ENCODE peak calls at places on chromosomes 3 and 15, in eight cellular contexts. I, S, E, Z, M, H, C and T are unnamed samples.

GRCh38 chr3:56796202-56796601 is 5.5 kb downstream of the ARHGEF3 start:
- DNase-seq in H (peak; percentile 14), S (no peak), I (no peak), E (no peak), M (no peak), Z (no peak), C (no peak), T (no peak)

GRCh38 chr3:13865581-13866405 is 14.1 kb downstream of the WNT7A start:
- DNase-seq in C (no peak), M (peak; percentile 7), H (no peak), I (no peak), E (no peak), S (no peak), Z (peak; percentile 7), T (no peak)

GRCh38 chr3:134364936-134365765 is 9.1 kb downstream of the AMOTL2 start:
- DNase-seq in M (no peak), Z (no peak), H (peak; percentile 58), C (no peak), I (no peak), S (no peak), E (no peak), T (no peak)

GRCh38 chr3:13871791-13872190 is 8.1 kb downstream of the WNT7A start:
- DNase-seq in C (no peak), I (no peak), Z (no peak), H (no peak), M (no peak), S (no peak), E (no peak), T (no peak)

GRCh38 chr3:179837374-179837773 is 184.5 kb downstream of the USP13 start:
- DNase-seq in C (no peak), S (no peak), H (no peak), M (no peak), E (no peak), I (no peak), Z (no peak), T (no peak)

GRCh38 chr3:154224366-154224765 is 99.9 kb downstream of the DHX36 start:
- DNase-seq in Z (no peak), S (no peak), I (no peak), C (no peak), H (no peak), E (no peak), M (no peak), T (no peak)

GRCh38 chr15:40322531-40323238 is 807 bp upstream of the INAFM2 start:
- DNase-seq in H (no peak), C (peak; percentile 43), S (no peak), E (no peak), M (no peak), I (no peak), Z (no peak), T (no peak)

GRCh38 chr3:126734324-126734723 is 30.3 kb downstream of the CHCHD6 start:
- DNase-seq in M (no peak), S (no peak), I (no peak), Z (no peak), H (no peak), E (no peak), C (no peak), T (no peak)

GRCh38 chr15:93308026-93308670 is 219.1 kb upstream of the RGMA start:
- DNase-seq in I (no peak), E (no peak), M (no peak), S (no peak), Z (no peak), H (no peak), C (no peak), T (no peak)

GRCh38 chr3:100993309-100993708 is at the start of gene ABI3BP:
- DNase-seq in C (no peak), Z (no peak), S (peak; percentile 83), H (peak; percentile 91), M (peak; percentile 8), E (no peak), I (no peak), T (no peak)

GRCh38 chr3:137105277-137105977 is 147.6 kb downstream of the IL20RB start:
- DNase-seq in H (peak; percentile 76), S (peak; percentile 46), I (no peak), Z (no peak), M (no peak), C (peak; percentile 81), E (peak; percentile 48), T (peak; percentile 37)

GRCh38 chr15:73941044-73941443 is 14.8 kb downstream of the LOXL1 start:
- DNase-seq in E (no peak), S (peak; percentile 59), H (peak; percentile 94), M (no peak), Z (no peak), I (no peak), C (no peak), T (no peak)

GRCh38 chr3:34947849-34948248 is 691.5 kb upstream of the ARPP21 start:
- DNase-seq in I (no peak), C (no peak), Z (no peak), M (no peak), H (no peak), E (no peak), S (peak; percentile 78), T (no peak)

GRCh38 chr15:54850101-54850500 is 346.6 kb downstream of the RSL24D1 start:
- DNase-seq in S (no peak), Z (no peak), E (no peak), I (no peak), C (no peak), H (no peak), M (no peak), T (no peak)

GRCh38 chr3:168088106-168088722 is 7.5 kb downstream of the GOLIM4 start:
- DNase-seq in S (no peak), I (no peak), E (no peak), H (peak; percentile 47), C (no peak), Z (no peak), M (no peak), T (no peak)